ENCODE peak calls at places on chromosomes 7 and 10, in eight cellular contexts. One of them, this sample, is unnamed.

GRCh38 chr7:47557317-47557985 is 24.5 kb downstream of the TNS3 start:
- DNase-seq in NCI-H748 treated with DMSO at 0.1 percent for 48 hours: no peak
- DNase-seq in thoracic aorta: no peak
- DNase-seq in anterior cingulate cortex: no peak
- DNase-seq in LoVo: no peak
- DNase-seq in stimulated activated CD4-positive, alpha-beta T cell treated with anti-CD3 and anti-CD28 coated beads, Interleukin-15, amount 100 ng/mL, for 1 hour: no peak
- DNase-seq in left ventricle myocardium inferior: no peak
- DNase-seq in PC-9: no peak
- DNase-seq in this sample: peak

GRCh38 chr7:44278451-44279161 is 46.8 kb downstream of the CAMK2B start:
- DNase-seq in NCI-H748 treated with DMSO at 0.1 percent for 48 hours: no peak
- DNase-seq in left ventricle myocardium inferior: peak
- DNase-seq in thoracic aorta: no peak
- DNase-seq in stimulated activated CD4-positive, alpha-beta T cell treated with anti-CD3 and anti-CD28 coated beads, Interleukin-15, amount 100 ng/mL, for 1 hour: no peak
- DNase-seq in anterior cingulate cortex: no peak
- DNase-seq in LoVo: no peak
- DNase-seq in PC-9: no peak
- DNase-seq in this sample: peak

GRCh38 chr10:73879296-73880173 is 5.2 kb upstream of the CAMK2G start:
- DNase-seq in anterior cingulate cortex: peak
- DNase-seq in LoVo: peak
- DNase-seq in stimulated activated CD4-positive, alpha-beta T cell treated with anti-CD3 and anti-CD28 coated beads, Interleukin-15, amount 100 ng/mL, for 1 hour: peak
- DNase-seq in thoracic aorta: peak
- DNase-seq in PC-9: peak
- DNase-seq in left ventricle myocardium inferior: peak
- DNase-seq in NCI-H748 treated with DMSO at 0.1 percent for 48 hours: peak
- DNase-seq in this sample: peak

GRCh38 chr10:7192041-7192440 is 218.8 kb downstream of the SFMBT2 start:
- DNase-seq in stimulated activated CD4-positive, alpha-beta T cell treated with anti-CD3 and anti-CD28 coated beads, Interleukin-15, amount 100 ng/mL, for 1 hour: no peak
- DNase-seq in anterior cingulate cortex: no peak
- DNase-seq in left ventricle myocardium inferior: no peak
- DNase-seq in thoracic aorta: no peak
- DNase-seq in LoVo: no peak
- DNase-seq in PC-9: no peak
- DNase-seq in NCI-H748 treated with DMSO at 0.1 percent for 48 hours: no peak
- DNase-seq in this sample: no peak

GRCh38 chr7:65304175-65304574 is 69.5 kb upstream of the ZNF92 start:
- DNase-seq in LoVo: no peak
- DNase-seq in NCI-H748 treated with DMSO at 0.1 percent for 48 hours: no peak
- DNase-seq in anterior cingulate cortex: no peak
- DNase-seq in PC-9: no peak
- DNase-seq in left ventricle myocardium inferior: no peak
- DNase-seq in stimulated activated CD4-positive, alpha-beta T cell treated with anti-CD3 and anti-CD28 coated beads, Interleukin-15, amount 100 ng/mL, for 1 hour: no peak
- DNase-seq in thoracic aorta: no peak
- DNase-seq in this sample: no peak

GRCh38 chr7:100865971-100866720 is 1.0 kb upstream of the TRIP6 start:
- DNase-seq in NCI-H748 treated with DMSO at 0.1 percent for 48 hours: no peak
- DNase-seq in left ventricle myocardium inferior: peak
- DNase-seq in anterior cingulate cortex: peak
- DNase-seq in LoVo: peak
- DNase-seq in stimulated activated CD4-positive, alpha-beta T cell treated with anti-CD3 and anti-CD28 coated beads, Interleukin-15, amount 100 ng/mL, for 1 hour: peak
- DNase-seq in PC-9: no peak
- DNase-seq in thoracic aorta: no peak
- DNase-seq in this sample: no peak

GRCh38 chr10:59448616-59449015 is 86.3 kb upstream of the FAM13C start:
- DNase-seq in LoVo: no peak
- DNase-seq in left ventricle myocardium inferior: no peak
- DNase-seq in thoracic aorta: no peak
- DNase-seq in anterior cingulate cortex: no peak
- DNase-seq in NCI-H748 treated with DMSO at 0.1 percent for 48 hours: no peak
- DNase-seq in PC-9: no peak
- DNase-seq in stimulated activated CD4-positive, alpha-beta T cell treated with anti-CD3 and anti-CD28 coated beads, Interleukin-15, amount 100 ng/mL, for 1 hour: no peak
- DNase-seq in this sample: no peak

GRCh38 chr7:141295367-141295895 is 221.6 kb downstream of the TMEM178B start:
- DNase-seq in left ventricle myocardium inferior: no peak
- DNase-seq in thoracic aorta: no peak
- DNase-seq in anterior cingulate cortex: no peak
- DNase-seq in PC-9: no peak
- DNase-seq in stimulated activated CD4-positive, alpha-beta T cell treated with anti-CD3 and anti-CD28 coated beads, Interleukin-15, amount 100 ng/mL, for 1 hour: no peak
- DNase-seq in NCI-H748 treated with DMSO at 0.1 percent for 48 hours: no peak
- DNase-seq in LoVo: no peak
- DNase-seq in this sample: no peak

GRCh38 chr7:50649259-50649885 is 84.2 kb upstream of the DDC start:
- DNase-seq in left ventricle myocardium inferior: no peak
- DNase-seq in PC-9: no peak
- DNase-seq in anterior cingulate cortex: no peak
- DNase-seq in LoVo: no peak
- DNase-seq in thoracic aorta: no peak
- DNase-seq in stimulated activated CD4-positive, alpha-beta T cell treated with anti-CD3 and anti-CD28 coated beads, Interleukin-15, amount 100 ng/mL, for 1 hour: no peak
- DNase-seq in NCI-H748 treated with DMSO at 0.1 percent for 48 hours: no peak
- DNase-seq in this sample: no peak

GRCh38 chr7:69196593-69196992 is 401.7 kb upstream of the AUTS2 start:
- DNase-seq in anterior cingulate cortex: no peak
- DNase-seq in left ventricle myocardium inferior: no peak
- DNase-seq in stimulated activated CD4-positive, alpha-beta T cell treated with anti-CD3 and anti-CD28 coated beads, Interleukin-15, amount 100 ng/mL, for 1 hour: no peak
- DNase-seq in thoracic aorta: no peak
- DNase-seq in PC-9: no peak
- DNase-seq in LoVo: no peak
- DNase-seq in NCI-H748 treated with DMSO at 0.1 percent for 48 hours: no peak
- DNase-seq in this sample: no peak

GRCh38 chr7:159107052-159107892 is 37.4 kb downstream of the VIPR2 start:
- DNase-seq in anterior cingulate cortex: no peak
- DNase-seq in NCI-H748 treated with DMSO at 0.1 percent for 48 hours: no peak
- DNase-seq in left ventricle myocardium inferior: no peak
- DNase-seq in thoracic aorta: no peak
- DNase-seq in PC-9: no peak
- DNase-seq in LoVo: no peak
- DNase-seq in stimulated activated CD4-positive, alpha-beta T cell treated with anti-CD3 and anti-CD28 coated beads, Interleukin-15, amount 100 ng/mL, for 1 hour: no peak
- DNase-seq in this sample: no peak

This sample was measured in IMR-90.